ENCODE peak calls at places on chromosomes 6 and 20, in six cellular contexts. L is aorta, W is spleen, B is HL-60, P is RWPE1, S is HepG2. H is an unnamed sample.

GRCh38 chr6:4581468-4582420 is 194.5 kb upstream of the CDYL start:
- DNase-seq in L (no peak), W (no peak), B (no peak), P (no peak), S (no peak), H (no peak)

GRCh38 chr20:39943336-39943735 is 745.7 kb downstream of the MAFB start:
- DNase-seq in L (no peak), W (no peak), B (no peak), P (no peak), S (no peak), H (no peak)

GRCh38 chr6:29702519-29703103 is 20.6 kb upstream of the HLA-F start:
- DNase-seq in L (no peak), W (peak), B (no peak), P (peak), S (peak), H (no peak)

GRCh38 chr20:13718161-13718560 is 66.6 kb downstream of the ESF1 start:
- DNase-seq in L (no peak), W (no peak), B (no peak), P (no peak), S (no peak), H (no peak)

GRCh38 chr20:25220021-25220730 is 24.7 kb downstream of the ENTPD6 start:
- DNase-seq in L (no peak), W (no peak), B (no peak), P (no peak), S (no peak), H (no peak)

GRCh38 chr6:167485186-167485978 is 160.5 kb downstream of the TTLL2 start:
- DNase-seq in L (no peak), W (no peak), B (no peak), P (peak), S (peak), H (no peak)

GRCh38 chr6:148367418-148368024 is 24.9 kb downstream of the SASH1 start:
- DNase-seq in L (peak), W (no peak), B (no peak), P (peak), S (no peak), H (no peak)

GRCh38 chr6:158002249-158002950 is 20.7 kb downstream of the SYNJ2 start:
- DNase-seq in L (peak), W (peak), B (no peak), P (peak), S (no peak), H (no peak)

GRCh38 chr6:20455175-20456075 is 53.7 kb downstream of the E2F3 start:
- DNase-seq in L (no peak), W (no peak), B (no peak), P (peak), S (no peak), H (no peak)

GRCh38 chr6:28648035-28648877 is 122.6 kb downstream of the GPX5 start:
- DNase-seq in L (no peak), W (no peak), B (peak), P (peak), S (peak), H (no peak)

GRCh38 chr6:107489636-107490567 is at the start of gene SOBP:
- DNase-seq in L (peak), W (peak), B (no peak), P (peak), S (peak), H (peak)

GRCh38 chr6:111804627-111805235 is 68.5 kb downstream of the FYN start:
- DNase-seq in L (no peak), W (no peak), B (no peak), P (no peak), S (no peak), H (no peak)

GRCh38 chr6:111805511-111806181 is 67.6 kb downstream of the FYN start:
- DNase-seq in L (no peak), W (no peak), B (no peak), P (no peak), S (no peak), H (no peak)

GRCh38 chr6:111803804-111804203 is 69.4 kb downstream of the FYN start:
- DNase-seq in L (no peak), W (no peak), B (no peak), P (no peak), S (no peak), H (no peak)

GRCh38 chr6:111802720-111803119 is 70.5 kb downstream of the FYN start:
- DNase-seq in L (no peak), W (no peak), B (no peak), P (no peak), S (no peak), H (no peak)

DNA sequence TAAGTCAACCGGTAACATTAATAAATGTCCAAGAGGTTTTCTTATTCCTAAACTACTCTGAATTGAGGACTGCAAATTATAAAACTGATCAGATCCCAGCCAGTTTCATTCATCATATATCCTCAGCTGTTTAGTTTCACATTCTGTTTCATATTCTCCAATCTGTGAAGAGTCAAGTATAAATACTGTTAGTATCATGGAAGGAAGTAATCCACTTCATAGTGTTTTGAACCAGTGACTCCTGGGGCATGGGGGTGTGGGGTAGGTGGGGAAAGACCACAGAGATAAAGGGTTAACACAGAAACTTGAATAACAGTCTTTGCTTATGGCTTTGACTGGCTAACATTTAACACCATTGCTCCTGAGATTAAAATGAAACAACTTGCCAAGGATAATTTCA is 69.9 kb downstream of the FYN start:
- DNase-seq in L (no peak), W (no peak), B (no peak), P (no peak), S (no peak), H (no peak)
- H3K27ac ChIP-seq in L (no peak), W (peak), B (no peak), P (no peak), S (no peak), H (no peak)

GRCh38 chr20:61925555-61926252 is 140.0 kb downstream of the TAF4 start:
- DNase-seq in L (no peak), W (peak), B (no peak), P (peak), S (no peak), H (no peak)
- H3K27ac ChIP-seq in L (no peak), W (no peak), B (no peak), P (no peak), S (no peak), H (no peak)

DNA sequence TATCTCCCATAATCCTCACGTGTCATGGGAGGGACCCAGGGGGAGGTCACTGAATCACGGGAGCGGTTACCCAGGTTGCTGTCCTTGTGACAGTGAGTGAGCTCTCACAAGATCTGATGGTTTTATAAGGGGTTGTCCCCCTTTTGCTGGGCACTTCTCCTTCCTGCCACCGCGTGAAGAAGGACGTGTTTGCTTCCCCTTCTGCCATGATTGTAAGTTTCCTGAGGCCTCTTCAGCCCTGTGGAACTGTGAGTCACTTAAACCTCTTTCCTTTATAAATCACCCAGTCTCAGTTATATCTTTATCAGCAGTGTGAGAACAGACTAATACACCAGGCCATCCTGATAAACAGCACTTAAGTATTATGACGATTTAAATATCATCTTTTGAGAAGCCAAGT is 8.9 kb upstream of the MRGBP start:
- DNase-seq in L (no peak), W (no peak), B (peak), P (no peak), S (no peak), H (no peak)
- H3K27ac ChIP-seq in L (no peak), W (no peak), B (no peak), P (no peak), S (no peak), H (no peak)

DNA sequence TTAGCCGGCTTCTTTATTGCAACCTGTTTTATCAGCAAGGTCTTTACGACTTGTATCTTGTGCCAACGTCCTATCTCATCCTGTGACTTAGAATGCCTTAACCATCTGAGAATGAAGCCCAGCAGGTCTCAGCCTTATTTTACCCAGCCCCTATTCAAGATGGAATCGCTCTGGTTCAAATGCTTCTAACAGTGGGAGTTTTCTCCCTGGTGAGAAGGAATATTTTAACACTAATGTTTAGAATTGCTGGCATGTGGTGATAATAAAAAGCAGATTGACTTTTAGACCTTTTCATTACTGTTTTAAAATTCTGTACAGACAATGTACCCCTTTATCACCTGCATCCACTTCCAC is 9.9 kb upstream of the KCNK15 start:
- DNase-seq in L (no peak), W (no peak), B (no peak), P (no peak), S (no peak), H (no peak)
- H3K27ac ChIP-seq in L (peak), W (peak), B (peak), P (no peak), S (no peak), H (no peak)

H was measured in lung.